ENCODE peak calls at places on chromosome 18, in six cellular contexts. T, X, W, E, B and L are unnamed samples.

GRCh38 chr18:46071894-46072867 is at the start of gene PSTPIP2:
- DNase-seq in T (peak; percentile 66), X (peak; percentile 24), W (no peak), E (peak; percentile 54), B (peak; percentile 61), L (peak; percentile 49)

GRCh38 chr18:56538756-56539155 is 99.6 kb downstream of the TXNL1 start:
- DNase-seq in T (no peak), X (no peak), W (no peak), E (peak; percentile 60), B (no peak), L (no peak)

GRCh38 chr18:32875625-32876024 is 102.8 kb upstream of the KLHL14 start:
- DNase-seq in T (no peak), X (no peak), W (no peak), E (no peak), B (no peak), L (no peak)

GRCh38 chr18:30302181-30302580 is 740.4 kb downstream of the DSC3 start:
- DNase-seq in T (no peak), X (no peak), W (no peak), E (no peak), B (no peak), L (no peak)

GRCh38 chr18:28791101-28791500 is 614.2 kb upstream of the CDH2 start:
- DNase-seq in T (no peak), X (no peak), W (no peak), E (no peak), B (no peak), L (no peak)

GRCh38 chr18:12460874-12461273 is 53.1 kb downstream of the PRELID3A start:
- DNase-seq in T (peak; percentile 61), X (no peak), W (no peak), E (peak; percentile 56), B (no peak), L (no peak)

GRCh38 chr18:62977512-62977911 is 262.2 kb downstream of the PHLPP1 start:
- DNase-seq in T (no peak), X (no peak), W (no peak), E (peak; percentile 15), B (no peak), L (no peak)

GRCh38 chr18:33576999-33577687 is 876 bp upstream of the ASXL3 start:
- DNase-seq in T (no peak), X (no peak), W (no peak), E (no peak), B (no peak), L (no peak)

GRCh38 chr18:27762054-27762453 is 414.9 kb downstream of the CDH2 start:
- DNase-seq in T (no peak), X (no peak), W (no peak), E (no peak), B (peak; percentile 58), L (no peak)

GRCh38 chr18:74516271-74517235 is 17.7 kb upstream of the CNDP1 start:
- DNase-seq in T (no peak), X (no peak), W (no peak), E (no peak), B (no peak), L (peak; percentile 15)

GRCh38 chr18:13222371-13223281 is 4.1 kb downstream of the LDLRAD4 start:
- DNase-seq in T (peak; percentile 33), X (no peak), W (no peak), E (peak; percentile 37), B (no peak), L (no peak)

GRCh38 chr18:57803119-57803969 is at the start of gene ATP8B1:
- DNase-seq in T (peak; percentile 74), X (peak; percentile 47), W (peak; percentile 56), E (peak; percentile 73), B (peak; percentile 94), L (peak; percentile 91)

GRCh38 chr18:65610939-65611338 is 139.9 kb upstream of the CDH7 start:
- DNase-seq in T (no peak), X (peak; percentile 11), W (peak; percentile 33), E (no peak), B (peak; percentile 67), L (peak; percentile 39)

GRCh38 chr18:45962866-45963265 is 4.3 kb downstream of the EPG5 start:
- DNase-seq in T (peak; percentile 68), X (no peak), W (no peak), E (peak; percentile 81), B (no peak), L (no peak)

GRCh38 chr18:12518326-12518725 is 110.6 kb downstream of the PRELID3A start:
- DNase-seq in T (peak; percentile 39), X (no peak), W (no peak), E (peak; percentile 48), B (peak; percentile 57), L (no peak)

GRCh38 chr18:5440297-5440696 is 103.5 kb downstream of the EPB41L3 start:
- DNase-seq in T (no peak), X (no peak), W (no peak), E (peak; percentile 16), B (no peak), L (no peak)

GRCh38 chr18:29434650-29435049 is 1257.7 kb upstream of the CDH2 start:
- DNase-seq in T (peak; percentile 3), X (no peak), W (no peak), E (no peak), B (no peak), L (no peak)

GRCh38 chr18:10153924-10154635 is 240.3 kb downstream of the VAPA start:
- DNase-seq in T (no peak), X (no peak), W (no peak), E (no peak), B (no peak), L (no peak)

GRCh38 chr18:51907687-51908597 is 432.1 kb upstream of the DCC start:
- DNase-seq in T (no peak), X (no peak), W (no peak), E (no peak), B (no peak), L (no peak)

GRCh38 chr18:37280701-37281100 is 284.9 kb downstream of the CELF4 start:
- DNase-seq in T (no peak), X (no peak), W (no peak), E (no peak), B (no peak), L (no peak)

GRCh38 chr18:33851546-33852078 is 273.6 kb downstream of the ASXL3 start:
- DNase-seq in T (no peak), X (no peak), W (no peak), E (no peak), B (no peak), L (no peak)

GRCh38 chr18:36901277-36901701 is 72.4 kb downstream of the KIAA1328 start:
- DNase-seq in T (no peak), X (no peak), W (no peak), E (peak; percentile 24), B (no peak), L (no peak)

GRCh38 chr18:62957885-62958472 is 242.6 kb downstream of the PHLPP1 start:
- DNase-seq in T (peak; percentile 56), X (peak; percentile 29), W (peak; percentile 15), E (peak; percentile 14), B (peak; percentile 72), L (peak; percentile 71)

GRCh38 chr18:34003687-34004086 is 221.0 kb downstream of the NOL4 start:
- DNase-seq in T (no peak), X (no peak), W (peak; percentile 1), E (no peak), B (peak; percentile 46), L (peak; percentile 26)

GRCh38 chr18:31977270-31977872 is 34.4 kb upstream of the TRAPPC8 start:
- DNase-seq in T (peak; percentile 52), X (peak; percentile 5), W (peak; percentile 21), E (peak; percentile 54), B (peak; percentile 85), L (peak; percentile 70)

GRCh38 chr18:41530959-41531358 is 424.1 kb upstream of the PIK3C3 start:
- DNase-seq in T (no peak), X (no peak), W (no peak), E (no peak), B (no peak), L (no peak)

GRCh38 chr18:75612491-75612890 is 185.0 kb upstream of the SMIM21 start:
- DNase-seq in T (no peak), X (no peak), W (no peak), E (no peak), B (peak; percentile 19), L (no peak)
- H3K4ac ChIP-seq in T (no peak overlapping the region), X (no peak overlapping the region), W (no peak overlapping the region), E (no peak overlapping the region), B (no peak overlapping the region), L (no peak overlapping the region)

GRCh38 chr18:159933-160332 is 1.6 kb downstream of the USP14 start:
- DNase-seq in T (no peak), X (no peak), W (no peak), E (no peak), B (no peak), L (no peak)
- H3K4ac ChIP-seq in T (no peak overlapping the region), X (no peak overlapping the region), W (no peak overlapping the region), E (no peak overlapping the region), B (no peak overlapping the region), L (no peak overlapping the region)

GRCh38 chr18:58867281-58867961 is 2.7 kb downstream of the ZNF532 start:
- DNase-seq in T (no peak), X (no peak), W (peak; percentile 80), E (no peak), B (peak; percentile 98), L (peak; percentile 88)

GRCh38 chr18:58866261-58867232 is 1.9 kb downstream of the ZNF532 start:
- DNase-seq in T (no peak), X (no peak), W (no peak), E (no peak), B (no peak), L (no peak)

GRCh38 chr18:58870130-58870529 is 5.5 kb downstream of the ZNF532 start:
- DNase-seq in T (no peak), X (no peak), W (no peak), E (peak; percentile 35), B (peak; percentile 79), L (no peak)

GRCh38 chr18:58870621-58871020 is 5.9 kb downstream of the ZNF532 start:
- DNase-seq in T (no peak), X (no peak), W (no peak), E (no peak), B (no peak), L (no peak)

DNA sequence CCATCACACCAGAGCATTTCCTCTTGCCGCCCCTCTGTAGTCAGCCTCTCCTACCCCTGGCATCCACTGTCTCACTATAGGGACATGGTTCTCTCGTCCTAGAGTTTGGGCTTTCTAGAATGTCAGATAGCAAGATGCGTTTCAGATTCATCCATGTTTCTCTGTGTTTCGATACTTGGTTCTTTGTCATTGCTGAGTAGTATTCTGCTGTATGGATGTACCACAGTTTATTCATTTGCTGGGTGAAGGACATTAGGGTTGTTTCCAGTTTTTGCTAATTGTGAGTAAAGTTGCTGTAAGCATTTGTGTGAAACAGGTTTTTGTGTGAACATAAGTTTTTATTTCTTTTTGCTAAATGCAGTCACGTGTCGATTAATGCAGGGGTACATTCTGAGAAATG is 3.8 kb downstream of the ZNF532 start:
- DNase-seq in T (no peak), X (no peak), W (no peak), E (no peak), B (no peak), L (no peak)
- H3K4ac ChIP-seq in T (no peak overlapping the region), X (no peak overlapping the region), W (no peak overlapping the region), E (no peak overlapping the region), B (no peak overlapping the region), L (no peak overlapping the region)

GRCh38 chr18:1057367-1057766 is 152.7 kb downstream of the ADCYAP1 start:
- DNase-seq in T (no peak), X (no peak), W (no peak), E (no peak), B (no peak), L (no peak)

DNA sequence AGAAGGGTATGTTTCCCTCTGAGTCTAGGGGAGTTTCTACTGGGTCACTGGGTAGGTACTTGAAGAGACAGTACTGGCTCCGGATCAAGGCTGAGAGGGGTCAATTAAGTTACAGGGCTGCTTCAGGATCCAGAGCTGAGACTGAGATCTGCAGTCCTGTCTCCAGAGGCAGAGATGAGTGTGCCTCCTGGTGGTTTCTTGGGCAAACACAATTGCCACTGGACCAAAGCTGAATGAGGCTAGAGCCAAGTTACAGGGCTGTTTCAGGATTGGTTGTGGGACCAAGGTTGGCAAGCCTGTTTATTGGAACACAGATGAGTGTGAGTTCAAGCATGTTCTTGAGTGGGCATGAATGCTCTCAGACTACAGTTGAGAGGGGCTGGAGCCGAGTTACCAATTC is 157.9 kb downstream of the ADCYAP1 start:
- DNase-seq in T (no peak), X (no peak), W (no peak), E (no peak), B (peak; percentile 71), L (peak; percentile 65)
- H3K4ac ChIP-seq in T (no peak overlapping the region), X (no peak overlapping the region), W (no peak overlapping the region), E (no peak overlapping the region), B (no peak overlapping the region), L (no peak overlapping the region)